ENCODE peak calls at places on chromosome 14, in five cellular contexts. One of them, this sample, is unnamed.

GRCh38 chr14:23025181-23025788 is 9.4 kb downstream of the PSMB5 start:
- DNase-seq in heart right ventricle: no peak
- DNase-seq in K562: peak; percentile 27
- DNase-seq in BE2C: no peak
- DNase-seq in brain microvascular endothelial cell: no peak
- DNase-seq in this sample: no peak

GRCh38 chr14:20631821-20632389 is 9.6 kb downstream of the OR6S1 start:
- DNase-seq in BE2C: peak; percentile 80
- DNase-seq in heart right ventricle: peak; percentile 65
- DNase-seq in brain microvascular endothelial cell: peak; percentile 72
- DNase-seq in K562: peak; percentile 43
- DNase-seq in this sample: peak; percentile 71

GRCh38 chr14:78512021-78512420 is 341.8 kb downstream of the NRXN3 start:
- DNase-seq in heart right ventricle: no peak
- DNase-seq in BE2C: no peak
- DNase-seq in brain microvascular endothelial cell: no peak
- DNase-seq in K562: no peak
- DNase-seq in this sample: no peak

GRCh38 chr14:65604946-65605345 is 192.4 kb downstream of the FUT8 start:
- DNase-seq in heart right ventricle: no peak
- DNase-seq in K562: no peak
- DNase-seq in BE2C: no peak
- DNase-seq in brain microvascular endothelial cell: no peak
- DNase-seq in this sample: no peak

GRCh38 chr14:104293231-104293841 is 154.9 kb downstream of the KIF26A start:
- DNase-seq in K562: no peak
- DNase-seq in BE2C: peak; percentile 37
- DNase-seq in heart right ventricle: peak; percentile 2
- DNase-seq in brain microvascular endothelial cell: no peak
- DNase-seq in this sample: no peak

GRCh38 chr14:82854851-82855250 is 1321.2 kb upstream of the SEL1L start:
- DNase-seq in BE2C: no peak
- DNase-seq in K562: no peak
- DNase-seq in heart right ventricle: no peak
- DNase-seq in brain microvascular endothelial cell: no peak
- DNase-seq in this sample: no peak

GRCh38 chr14:92783813-92784431 is 10.2 kb upstream of the GOLGA5 start:
- DNase-seq in heart right ventricle: no peak
- DNase-seq in K562: peak; percentile 26
- DNase-seq in BE2C: peak; percentile 29
- DNase-seq in brain microvascular endothelial cell: peak; percentile 87
- DNase-seq in this sample: no peak

GRCh38 chr14:77311217-77311616 is 9.5 kb downstream of the POMT2 start:
- DNase-seq in heart right ventricle: no peak
- DNase-seq in K562: no peak
- DNase-seq in brain microvascular endothelial cell: no peak
- DNase-seq in BE2C: no peak
- DNase-seq in this sample: no peak

GRCh38 chr14:55370883-55371455 is 40.7 kb downstream of the ATG14 start:
- DNase-seq in heart right ventricle: no peak
- DNase-seq in brain microvascular endothelial cell: no peak
- DNase-seq in K562: peak; percentile 71
- DNase-seq in BE2C: no peak
- DNase-seq in this sample: no peak

GRCh38 chr14:22333408-22334274 is 255.4 kb downstream of the DAD1 start:
- DNase-seq in K562: peak; percentile 24
- DNase-seq in brain microvascular endothelial cell: peak; percentile 71
- DNase-seq in heart right ventricle: no peak
- DNase-seq in BE2C: no peak
- DNase-seq in this sample: peak; percentile 64

GRCh38 chr14:41899416-41899815 is 292.7 kb downstream of the LRFN5 start:
- DNase-seq in heart right ventricle: no peak
- DNase-seq in brain microvascular endothelial cell: no peak
- DNase-seq in BE2C: no peak
- DNase-seq in K562: no peak
- DNase-seq in this sample: no peak

GRCh38 chr14:69319911-69320310 is 60.0 kb downstream of the GALNT16 start:
- DNase-seq in brain microvascular endothelial cell: no peak
- DNase-seq in heart right ventricle: no peak
- DNase-seq in BE2C: no peak
- DNase-seq in K562: no peak
- DNase-seq in this sample: peak; percentile 5

GRCh38 chr14:23613242-23614070 is 22.7 kb upstream of the DHRS2 start:
- DNase-seq in heart right ventricle: no peak
- DNase-seq in brain microvascular endothelial cell: no peak
- DNase-seq in BE2C: no peak
- DNase-seq in K562: no peak
- DNase-seq in this sample: no peak

GRCh38 chr14:92491782-92492181 is 21.8 kb upstream of the RIN3 start:
- DNase-seq in heart right ventricle: no peak
- DNase-seq in BE2C: no peak
- DNase-seq in brain microvascular endothelial cell: no peak
- DNase-seq in K562: no peak
- DNase-seq in this sample: no peak

GRCh38 chr14:61889914-61890351 is 127.7 kb downstream of the SNAPC1 start:
- DNase-seq in brain microvascular endothelial cell: no peak
- DNase-seq in K562: no peak
- DNase-seq in BE2C: no peak
- DNase-seq in heart right ventricle: no peak
- DNase-seq in this sample: no peak

GRCh38 chr14:77375164-77375950 is 1.5 kb downstream of the TMED8 start:
- DNase-seq in BE2C: no peak
- DNase-seq in K562: no peak
- DNase-seq in brain microvascular endothelial cell: no peak
- DNase-seq in heart right ventricle: no peak
- DNase-seq in this sample: no peak

GRCh38 chr14:105087963-105088811 is 23.0 kb upstream of the GPR132 start:
- DNase-seq in heart right ventricle: peak; percentile 73
- DNase-seq in BE2C: no peak
- DNase-seq in K562: no peak
- DNase-seq in brain microvascular endothelial cell: peak; percentile 40
- DNase-seq in this sample: no peak

GRCh38 chr14:101950516-101951215 is 13.7 kb upstream of the DYNC1H1 start:
- DNase-seq in heart right ventricle: no peak
- DNase-seq in brain microvascular endothelial cell: no peak
- DNase-seq in BE2C: no peak
- DNase-seq in K562: no peak
- DNase-seq in this sample: peak; percentile 20

GRCh38 chr14:94850332-94851211 is 80.7 kb upstream of the GSC start:
- DNase-seq in BE2C: no peak
- DNase-seq in brain microvascular endothelial cell: no peak
- DNase-seq in K562: no peak
- DNase-seq in heart right ventricle: no peak
- DNase-seq in this sample: no peak

GRCh38 chr14:90450151-90450550 is 53.3 kb downstream of the CALM1 start:
- DNase-seq in heart right ventricle: no peak
- DNase-seq in K562: no peak
- DNase-seq in BE2C: no peak
- DNase-seq in brain microvascular endothelial cell: no peak
- DNase-seq in this sample: no peak

GRCh38 chr14:52873096-52873495 is 77.8 kb downstream of the FERMT2 start:
- DNase-seq in K562: no peak
- DNase-seq in BE2C: no peak
- DNase-seq in heart right ventricle: no peak
- DNase-seq in brain microvascular endothelial cell: no peak
- DNase-seq in this sample: no peak

GRCh38 chr14:104316723-104317499 is 178.5 kb downstream of the KIF26A start:
- DNase-seq in K562: no peak
- DNase-seq in BE2C: no peak
- DNase-seq in brain microvascular endothelial cell: no peak
- DNase-seq in heart right ventricle: no peak
- DNase-seq in this sample: peak; percentile 10

GRCh38 chr14:71206766-71207371 is 299.6 kb downstream of the PCNX1 start:
- DNase-seq in BE2C: peak; percentile 81
- DNase-seq in K562: no peak
- DNase-seq in brain microvascular endothelial cell: peak; percentile 80
- DNase-seq in heart right ventricle: peak; percentile 37
- DNase-seq in this sample: peak; percentile 72

GRCh38 chr14:75249251-75249957 is 29.2 kb upstream of the FOS start:
- DNase-seq in K562: peak; percentile 34
- DNase-seq in BE2C: no peak
- DNase-seq in brain microvascular endothelial cell: no peak
- DNase-seq in heart right ventricle: no peak
- DNase-seq in this sample: no peak

GRCh38 chr14:104280085-104280901 is 141.9 kb downstream of the KIF26A start:
- DNase-seq in heart right ventricle: no peak
- DNase-seq in K562: no peak
- DNase-seq in brain microvascular endothelial cell: no peak
- DNase-seq in BE2C: peak; percentile 15
- DNase-seq in this sample: peak; percentile 16

GRCh38 chr14:33110737-33111443 is 172.2 kb downstream of the NPAS3 start:
- DNase-seq in brain microvascular endothelial cell: no peak
- DNase-seq in K562: no peak
- DNase-seq in heart right ventricle: no peak
- DNase-seq in BE2C: no peak
- DNase-seq in this sample: no peak

GRCh38 chr14:99647407-99647806 is 2.5 kb downstream of the HHIPL1 start:
- DNase-seq in BE2C: no peak
- DNase-seq in heart right ventricle: no peak
- DNase-seq in K562: no peak
- DNase-seq in brain microvascular endothelial cell: no peak
- DNase-seq in this sample: no peak

GRCh38 chr14:54350196-54350595 is 46.6 kb upstream of the CDKN3 start:
- DNase-seq in BE2C: no peak
- DNase-seq in K562: no peak
- DNase-seq in heart right ventricle: no peak
- DNase-seq in brain microvascular endothelial cell: no peak
- DNase-seq in this sample: peak; percentile 36

GRCh38 chr14:24435192-24435810 is 5.5 kb downstream of the KHNYN start:
- DNase-seq in BE2C: no peak
- DNase-seq in heart right ventricle: no peak
- DNase-seq in K562: no peak
- DNase-seq in brain microvascular endothelial cell: no peak
- DNase-seq in this sample: no peak

GRCh38 chr14:58151701-58152568 is at the start of gene ARMH4:
- DNase-seq in brain microvascular endothelial cell: peak; percentile 61
- DNase-seq in heart right ventricle: peak; percentile 84
- DNase-seq in K562: peak; percentile 73
- DNase-seq in BE2C: peak; percentile 91
- DNase-seq in this sample: peak; percentile 86
- TF ChIP-seq CTCF in brain microvascular endothelial cell: no peak
- TF ChIP-seq CTCF in heart right ventricle: peak; percentile 46
- TF ChIP-seq CTCF in K562: no peak
- TF ChIP-seq CTCF in BE2C: peak; percentile 8
- TF ChIP-seq CTCF in this sample: peak; percentile 22

DNA sequence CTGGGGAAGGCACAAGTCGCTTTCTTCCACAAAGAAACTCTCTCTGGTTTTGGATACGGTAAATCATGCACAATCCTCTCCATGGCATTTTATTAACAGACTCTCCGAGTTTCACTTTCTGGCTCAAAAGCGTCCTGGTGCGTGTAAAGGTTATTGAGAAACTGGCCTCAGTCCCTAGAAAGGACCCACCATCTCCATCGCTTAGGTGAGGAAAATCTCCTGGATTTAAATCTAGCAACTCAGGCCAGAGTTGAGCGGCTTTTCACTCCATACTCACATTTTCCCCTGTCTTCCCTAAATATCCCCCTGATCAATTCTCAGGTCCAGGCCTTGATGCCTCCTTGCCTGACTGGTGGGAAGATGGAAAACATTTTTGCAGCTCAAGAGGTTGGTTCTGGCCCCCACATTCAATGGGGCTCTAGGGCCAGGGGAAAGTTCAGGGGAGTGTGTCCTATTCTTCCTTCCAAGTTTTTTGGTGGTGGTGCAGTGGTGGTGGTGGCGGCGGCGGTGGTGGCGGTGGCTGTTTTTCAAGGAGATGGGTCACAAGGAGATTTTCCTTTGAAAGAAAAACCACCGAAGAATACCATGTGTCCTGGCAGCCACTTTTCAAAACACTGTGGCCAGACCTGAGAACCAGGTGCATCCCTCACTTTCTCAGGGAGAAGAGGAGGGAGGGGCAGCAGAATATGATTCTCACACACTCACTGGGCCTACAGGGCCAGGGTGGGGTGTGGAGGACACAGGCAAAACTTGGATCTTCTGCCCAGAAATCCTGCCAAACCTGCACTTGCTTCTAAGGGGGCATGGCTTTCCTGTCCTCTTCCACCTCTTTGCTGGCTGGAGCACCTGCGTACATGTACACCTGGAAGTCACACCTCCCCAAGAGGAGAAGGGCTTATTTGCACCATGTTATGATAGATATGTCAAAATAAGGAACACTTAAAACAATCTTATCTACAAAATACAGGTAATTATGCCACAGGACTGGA is 46.7 kb upstream of the PNMA1 start:
- DNase-seq in heart right ventricle: no peak
- DNase-seq in brain microvascular endothelial cell: no peak
- DNase-seq in K562: no peak
- DNase-seq in BE2C: no peak
- DNase-seq in this sample: no peak
- H3K4me3 ChIP-seq in heart right ventricle: peak overlapping the region; percentile 83
- H3K4me3 ChIP-seq in brain microvascular endothelial cell: peak overlapping the region; percentile 53
- H3K4me3 ChIP-seq in K562: peak overlapping the region; percentile 76
- H3K4me3 ChIP-seq in BE2C: peak overlapping the region; percentile 85
- H3K4me3 ChIP-seq in this sample: peak overlapping the region; percentile 42

DNA sequence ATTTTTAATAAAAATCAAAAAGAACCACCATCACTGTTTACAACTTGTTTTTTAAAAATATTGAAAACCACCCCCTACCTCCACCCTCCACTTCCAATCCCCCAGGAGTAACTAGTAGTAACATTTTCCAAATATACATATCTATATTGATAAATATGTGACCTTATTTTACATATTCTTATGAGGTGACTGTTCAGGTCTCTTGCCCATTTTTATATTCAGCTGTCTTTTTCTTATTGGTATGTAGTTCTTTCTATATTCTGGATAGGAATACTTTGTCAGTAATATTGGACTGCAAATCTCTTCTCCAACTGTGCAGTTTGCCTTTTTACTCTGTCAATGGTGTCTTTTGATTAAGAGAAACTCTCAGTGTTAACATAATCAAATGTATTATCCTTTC is 59.0 kb upstream of the EIF5 start:
- DNase-seq in brain microvascular endothelial cell: no peak
- DNase-seq in heart right ventricle: no peak
- DNase-seq in K562: no peak
- DNase-seq in BE2C: no peak
- DNase-seq in this sample: no peak
- H3K27me3 ChIP-seq in brain microvascular endothelial cell: peaks cover 60% of the 10 kb centered on the region
- H3K27me3 ChIP-seq in heart right ventricle: peaks cover 12% of the 10 kb centered on the region
- H3K27me3 ChIP-seq in K562: no peaks in the 10 kb centered on the region
- H3K27me3 ChIP-seq in BE2C: peaks cover 6% of the 10 kb centered on the region
- H3K27me3 ChIP-seq in this sample: peaks cover 65% of the 10 kb centered on the region

GRCh38 chr14:66782853-66783252 is 274.9 kb downstream of the GPHN start:
- DNase-seq in BE2C: no peak
- DNase-seq in heart right ventricle: no peak
- DNase-seq in K562: no peak
- DNase-seq in brain microvascular endothelial cell: no peak
- DNase-seq in this sample: no peak
- TF ChIP-seq CTCF in BE2C: peak; percentile 8
- TF ChIP-seq CTCF in heart right ventricle: no peak
- TF ChIP-seq CTCF in K562: no peak
- TF ChIP-seq CTCF in brain microvascular endothelial cell: no peak
- TF ChIP-seq CTCF in this sample: no peak

DNA sequence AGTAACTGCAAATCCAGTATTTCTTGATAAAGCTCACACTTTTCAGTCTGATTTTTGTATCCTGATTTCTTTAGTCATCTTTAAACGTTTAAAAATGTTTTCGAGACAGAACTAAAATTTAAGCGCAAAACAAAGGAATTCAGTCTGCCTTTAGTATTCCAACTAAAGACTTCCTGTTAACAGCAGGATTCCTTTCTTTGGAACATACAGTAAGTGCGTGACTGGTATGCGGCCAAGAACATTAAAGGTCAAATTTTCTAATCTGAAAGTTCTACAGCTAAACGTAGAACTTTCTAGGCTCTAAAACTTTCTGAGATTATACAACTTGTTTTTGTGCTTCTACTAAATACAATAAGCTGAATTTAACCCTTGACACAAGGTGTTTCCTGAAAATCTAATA is 9.9 kb downstream of the SAV1 start:
- DNase-seq in heart right ventricle: no peak
- DNase-seq in K562: no peak
- DNase-seq in BE2C: no peak
- DNase-seq in brain microvascular endothelial cell: peak; percentile 66
- DNase-seq in this sample: no peak
- H3K4me3 ChIP-seq in heart right ventricle: no peak overlapping the region
- H3K4me3 ChIP-seq in K562: no peak overlapping the region
- H3K4me3 ChIP-seq in BE2C: no peak overlapping the region
- H3K4me3 ChIP-seq in brain microvascular endothelial cell: no peak overlapping the region
- H3K4me3 ChIP-seq in this sample: no peak overlapping the region